ENCODE peak calls at places on chromosomes 16 and 17, in eight cellular contexts. N, Q, E, D, W, H, M and Z are unnamed samples.

GRCh38 chr16:20865420-20866126 is 34.6 kb downstream of the DCUN1D3 start:
- DNase-seq in Q (no peak), W (no peak), D (no peak), M (peak; percentile 65), H (no peak), E (no peak), N (no peak), Z (no peak)

GRCh38 chr16:4639899-4640509 is 15.4 kb downstream of the MGRN1 start:
- DNase-seq in M (no peak), D (no peak), W (no peak), H (no peak), N (no peak), E (no peak), Q (no peak), Z (no peak)

GRCh38 chr16:64380751-64381150 is 741.1 kb downstream of the CDH11 start:
- DNase-seq in M (no peak), W (no peak), N (no peak), Q (no peak), E (no peak), H (no peak), D (no peak), Z (no peak)

GRCh38 chr16:610513-611381 is 20.0 kb upstream of the WFIKKN1 start:
- DNase-seq in E (no peak), D (no peak), W (no peak), Q (peak; percentile 52), N (no peak), M (no peak), H (peak; percentile 76), Z (peak; percentile 60)

GRCh38 chr17:77356109-77356689 is 215.4 kb downstream of the SEC14L1 start:
- DNase-seq in E (no peak), D (no peak), Q (peak; percentile 8), H (no peak), M (no peak), W (no peak), N (no peak), Z (no peak)

GRCh38 chr17:46042248-46042647 is 43.2 kb downstream of the STH start:
- DNase-seq in N (no peak), E (no peak), H (no peak), D (no peak), Q (no peak), W (no peak), M (no peak), Z (peak; percentile 61)

GRCh38 chr16:732936-733335 is 6.0 kb downstream of the HAGHL start:
- DNase-seq in D (no peak), M (no peak), H (no peak), E (no peak), W (no peak), Q (no peak), N (no peak), Z (no peak)

GRCh38 chr16:57071840-57072541 is 20.4 kb upstream of the CPNE2 start:
- DNase-seq in Q (peak; percentile 25), H (no peak), D (no peak), W (no peak), E (no peak), N (no peak), M (peak; percentile 13), Z (peak; percentile 12)

GRCh38 chr17:72710834-72711233 is 381.7 kb downstream of the SLC39A11 start:
- DNase-seq in W (no peak), M (peak; percentile 48), Q (no peak), N (no peak), D (no peak), H (no peak), E (no peak), Z (no peak)

GRCh38 chr16:88013091-88013609 is 61.9 kb downstream of the BANP start:
- DNase-seq in N (no peak), E (no peak), M (no peak), H (no peak), D (no peak), W (no peak), Q (no peak), Z (no peak)

GRCh38 chr17:45127583-45128300 is 4.6 kb downstream of the PLCD3 start:
- DNase-seq in D (no peak), E (no peak), Q (peak; percentile 55), N (no peak), W (no peak), M (no peak), H (no peak), Z (peak; percentile 78)

GRCh38 chr17:62987136-62987535 is 21.1 kb downstream of the TANC2 start:
- DNase-seq in N (no peak), M (no peak), E (no peak), W (no peak), Q (no peak), D (no peak), H (peak; percentile 5), Z (no peak)

GRCh38 chr17:58517928-58518609 is 3.6 kb upstream of the MTMR4 start:
- DNase-seq in N (peak; percentile 100), W (peak; percentile 100), Q (peak; percentile 99), M (peak; percentile 100), D (peak; percentile 98), E (peak; percentile 100), H (peak; percentile 100), Z (peak; percentile 100)

GRCh38 chr16:83983491-83983890 is 15.4 kb downstream of the NECAB2 start:
- DNase-seq in N (no peak), E (no peak), D (no peak), Q (no peak), H (no peak), W (no peak), M (no peak), Z (no peak)

GRCh38 chr17:59406808-59407381 is 75.4 kb downstream of the YPEL2 start:
- DNase-seq in D (no peak), W (peak; percentile 80), E (peak; percentile 36), N (no peak), H (no peak), M (peak; percentile 63), Q (peak; percentile 62), Z (no peak)

GRCh38 chr17:67829331-67829730 is 4.0 kb downstream of the BPTF start:
- DNase-seq in E (no peak), H (peak; percentile 63), D (no peak), N (no peak), Q (no peak), W (no peak), M (no peak), Z (no peak)

GRCh38 chr17:57783338-57783742 is 38.2 kb upstream of the CCDC182 start:
- DNase-seq in H (peak; percentile 88), E (no peak), W (peak; percentile 72), N (peak; percentile 60), D (peak; percentile 44), Q (peak; percentile 77), M (peak; percentile 22), Z (peak; percentile 38)

GRCh38 chr17:56325561-56325960 is 172.3 kb downstream of the ANKFN1 start:
- DNase-seq in H (no peak), W (no peak), N (no peak), D (no peak), E (no peak), Q (no peak), M (no peak), Z (no peak)

GRCh38 chr16:3089717-3090592 is 9.1 kb downstream of the ZSCAN10 start:
- DNase-seq in H (no peak), Q (no peak), N (no peak), M (no peak), W (no peak), E (no peak), D (no peak), Z (no peak)

GRCh38 chr16:72001180-72001890 is 1.1 kb upstream of the PKD1L3 start:
- DNase-seq in N (no peak), Q (no peak), D (no peak), W (no peak), M (no peak), H (no peak), E (no peak), Z (peak; percentile 46)

GRCh38 chr17:51397361-51398127 is 137.2 kb downstream of the UTP18 start:
- DNase-seq in H (no peak), Q (peak; percentile 24), D (no peak), N (no peak), M (no peak), E (peak; percentile 9), W (no peak), Z (no peak)

GRCh38 chr16:68179855-68180254 is 56.1 kb downstream of the ESRP2 start:
- DNase-seq in E (no peak), D (no peak), W (no peak), H (no peak), Q (no peak), N (no peak), M (no peak), Z (no peak)

GRCh38 chr17:73410586-73411329 is 99.0 kb upstream of the CDC42EP4 start:
- DNase-seq in M (no peak), W (no peak), H (no peak), D (no peak), E (no peak), N (no peak), Q (no peak), Z (no peak)

GRCh38 chr17:58886514-58886913 is 130.9 kb downstream of the PPM1E start:
- DNase-seq in W (no peak), E (no peak), M (no peak), D (no peak), N (no peak), H (no peak), Q (no peak), Z (no peak)

GRCh38 chr17:7060165-7060890 is 16.4 kb upstream of the SLC16A11 start:
- DNase-seq in N (no peak), E (peak; percentile 51), H (peak; percentile 71), D (no peak), M (peak; percentile 30), Q (peak; percentile 50), W (no peak), Z (no peak)

GRCh38 chr17:76801706-76802105 is 63.8 kb downstream of the MFSD11 start:
- DNase-seq in D (no peak), W (no peak), N (no peak), E (no peak), H (no peak), M (no peak), Q (no peak), Z (no peak)

GRCh38 chr16:727291-727977 is 528 bp downstream of the HAGHL start:
- DNase-seq in H (peak; percentile 43), N (no peak), W (no peak), E (no peak), D (no peak), Q (no peak), M (no peak), Z (no peak)

GRCh38 chr16:1537763-1538289 is 4.4 kb downstream of the TMEM204 start:
- DNase-seq in H (peak; percentile 57), M (no peak), E (no peak), N (no peak), Q (no peak), W (no peak), D (no peak), Z (no peak)